ENCODE peak calls at places on chromosomes 16 and 17, in six cellular contexts. One of them, this sample, is unnamed.

GRCh38 chr17:68602267-68602644 is 1.1 kb upstream of the FAM20A start:
- DNase-seq in activated naive CD4-positive, alpha-beta T cell treated with anti-CD3 and anti-CD28 coated beads, Interleukin-2, amount 10 ng/mL, durations not matched to agents 7 days and 5 days: no peak
- DNase-seq in iPS DF 6.9: no peak
- DNase-seq in heart right ventricle: no peak
- DNase-seq in KBM-7: no peak
- DNase-seq in GM13977: no peak
- DNase-seq in this sample: no peak

GRCh38 chr16:8644151-8644512 is 22.6 kb downstream of the METTL22 start:
- DNase-seq in iPS DF 6.9: no peak
- DNase-seq in heart right ventricle: no peak
- DNase-seq in activated naive CD4-positive, alpha-beta T cell treated with anti-CD3 and anti-CD28 coated beads, Interleukin-2, amount 10 ng/mL, durations not matched to agents 7 days and 5 days: no peak
- DNase-seq in KBM-7: no peak
- DNase-seq in GM13977: no peak
- DNase-seq in this sample: no peak

GRCh38 chr17:48604770-48605329 is at the start of gene HOXB6:
- DNase-seq in iPS DF 6.9: no peak
- DNase-seq in GM13977: no peak
- DNase-seq in KBM-7: no peak
- DNase-seq in activated naive CD4-positive, alpha-beta T cell treated with anti-CD3 and anti-CD28 coated beads, Interleukin-2, amount 10 ng/mL, durations not matched to agents 7 days and 5 days: no peak
- DNase-seq in heart right ventricle: no peak
- DNase-seq in this sample: no peak

GRCh38 chr16:19868421-19868820 is 16.2 kb downstream of the GPRC5B start:
- DNase-seq in activated naive CD4-positive, alpha-beta T cell treated with anti-CD3 and anti-CD28 coated beads, Interleukin-2, amount 10 ng/mL, durations not matched to agents 7 days and 5 days: no peak
- DNase-seq in iPS DF 6.9: no peak
- DNase-seq in KBM-7: no peak
- DNase-seq in GM13977: no peak
- DNase-seq in heart right ventricle: no peak
- DNase-seq in this sample: no peak

GRCh38 chr17:79179334-79179733 is 104.7 kb downstream of the ENGASE start:
- DNase-seq in activated naive CD4-positive, alpha-beta T cell treated with anti-CD3 and anti-CD28 coated beads, Interleukin-2, amount 10 ng/mL, durations not matched to agents 7 days and 5 days: no peak
- DNase-seq in KBM-7: no peak
- DNase-seq in iPS DF 6.9: no peak
- DNase-seq in heart right ventricle: no peak
- DNase-seq in GM13977: no peak
- DNase-seq in this sample: no peak

GRCh38 chr17:77002103-77003045 is 134.2 kb downstream of the MGAT5B start:
- DNase-seq in activated naive CD4-positive, alpha-beta T cell treated with anti-CD3 and anti-CD28 coated beads, Interleukin-2, amount 10 ng/mL, durations not matched to agents 7 days and 5 days: no peak
- DNase-seq in KBM-7: no peak
- DNase-seq in heart right ventricle: no peak
- DNase-seq in GM13977: no peak
- DNase-seq in iPS DF 6.9: no peak
- DNase-seq in this sample: no peak

GRCh38 chr16:64711026-64711425 is 410.8 kb downstream of the CDH11 start:
- DNase-seq in iPS DF 6.9: no peak
- DNase-seq in activated naive CD4-positive, alpha-beta T cell treated with anti-CD3 and anti-CD28 coated beads, Interleukin-2, amount 10 ng/mL, durations not matched to agents 7 days and 5 days: no peak
- DNase-seq in heart right ventricle: no peak
- DNase-seq in KBM-7: no peak
- DNase-seq in GM13977: no peak
- DNase-seq in this sample: no peak

GRCh38 chr17:38451030-38451839 is 23.0 kb downstream of the ARHGAP23 start:
- DNase-seq in heart right ventricle: peak; percentile 75
- DNase-seq in iPS DF 6.9: peak; percentile 84
- DNase-seq in activated naive CD4-positive, alpha-beta T cell treated with anti-CD3 and anti-CD28 coated beads, Interleukin-2, amount 10 ng/mL, durations not matched to agents 7 days and 5 days: no peak
- DNase-seq in KBM-7: no peak
- DNase-seq in GM13977: no peak
- DNase-seq in this sample: no peak

GRCh38 chr17:13351046-13351445 is 250.7 kb downstream of the HS3ST3A1 start:
- DNase-seq in activated naive CD4-positive, alpha-beta T cell treated with anti-CD3 and anti-CD28 coated beads, Interleukin-2, amount 10 ng/mL, durations not matched to agents 7 days and 5 days: no peak
- DNase-seq in iPS DF 6.9: no peak
- DNase-seq in KBM-7: no peak
- DNase-seq in GM13977: no peak
- DNase-seq in heart right ventricle: no peak
- DNase-seq in this sample: no peak

GRCh38 chr17:19644493-19645210 is 3.9 kb upstream of the ALDH3A2 start:
- DNase-seq in heart right ventricle: no peak
- DNase-seq in KBM-7: no peak
- DNase-seq in iPS DF 6.9: no peak
- DNase-seq in GM13977: no peak
- DNase-seq in activated naive CD4-positive, alpha-beta T cell treated with anti-CD3 and anti-CD28 coated beads, Interleukin-2, amount 10 ng/mL, durations not matched to agents 7 days and 5 days: no peak
- DNase-seq in this sample: no peak

GRCh38 chr17:35448899-35449227 is 297 bp upstream of the SLFN13 start:
- DNase-seq in iPS DF 6.9: no peak
- DNase-seq in KBM-7: no peak
- DNase-seq in activated naive CD4-positive, alpha-beta T cell treated with anti-CD3 and anti-CD28 coated beads, Interleukin-2, amount 10 ng/mL, durations not matched to agents 7 days and 5 days: no peak
- DNase-seq in GM13977: no peak
- DNase-seq in heart right ventricle: no peak
- DNase-seq in this sample: no peak

GRCh38 chr16:84588991-84589390 is 28.9 kb downstream of the COTL1 start:
- DNase-seq in heart right ventricle: no peak
- DNase-seq in KBM-7: no peak
- DNase-seq in iPS DF 6.9: no peak
- DNase-seq in GM13977: no peak
- DNase-seq in activated naive CD4-positive, alpha-beta T cell treated with anti-CD3 and anti-CD28 coated beads, Interleukin-2, amount 10 ng/mL, durations not matched to agents 7 days and 5 days: no peak
- DNase-seq in this sample: no peak

GRCh38 chr17:7579001-7579838 is at the start of gene CD68:
- DNase-seq in iPS DF 6.9: no peak
- DNase-seq in activated naive CD4-positive, alpha-beta T cell treated with anti-CD3 and anti-CD28 coated beads, Interleukin-2, amount 10 ng/mL, durations not matched to agents 7 days and 5 days: peak; percentile 64
- DNase-seq in heart right ventricle: peak; percentile 64
- DNase-seq in GM13977: peak; percentile 79
- DNase-seq in KBM-7: peak; percentile 93
- DNase-seq in this sample: no peak

GRCh38 chr17:61678339-61678738 is 87.3 kb upstream of the NACA2 start:
- DNase-seq in heart right ventricle: no peak
- DNase-seq in iPS DF 6.9: no peak
- DNase-seq in GM13977: no peak
- DNase-seq in activated naive CD4-positive, alpha-beta T cell treated with anti-CD3 and anti-CD28 coated beads, Interleukin-2, amount 10 ng/mL, durations not matched to agents 7 days and 5 days: no peak
- DNase-seq in KBM-7: no peak
- DNase-seq in this sample: no peak

GRCh38 chr16:57528499-57529323 is 7.7 kb downstream of the CCDC102A start:
- DNase-seq in KBM-7: no peak
- DNase-seq in activated naive CD4-positive, alpha-beta T cell treated with anti-CD3 and anti-CD28 coated beads, Interleukin-2, amount 10 ng/mL, durations not matched to agents 7 days and 5 days: no peak
- DNase-seq in heart right ventricle: no peak
- DNase-seq in iPS DF 6.9: no peak
- DNase-seq in GM13977: no peak
- DNase-seq in this sample: no peak

GRCh38 chr16:30139895-30140481 is 17.0 kb upstream of the MAPK3 start:
- DNase-seq in KBM-7: peak; percentile 46
- DNase-seq in heart right ventricle: no peak
- DNase-seq in GM13977: no peak
- DNase-seq in activated naive CD4-positive, alpha-beta T cell treated with anti-CD3 and anti-CD28 coated beads, Interleukin-2, amount 10 ng/mL, durations not matched to agents 7 days and 5 days: no peak
- DNase-seq in iPS DF 6.9: no peak
- DNase-seq in this sample: no peak